ENCODE peak calls at places on chromosomes 11 and 22, in ten cellular contexts. One of them, this sample, is unnamed.

GRCh38 chr11:122732342-122733300 is 77.1 kb downstream of the UBASH3B start:
- DNase-seq in HCT116: no peak
- DNase-seq in WTC11: no peak
- DNase-seq in NB4: no peak
- DNase-seq in A549: no peak
- DNase-seq in GM12878: no peak
- DNase-seq in endothelial cell of umbilical vein: peak
- DNase-seq in H1: no peak
- DNase-seq in K562: no peak
- DNase-seq in SK-N-SH: no peak
- DNase-seq in this sample: peak

GRCh38 chr11:842370-843002 is at the start of the genes POLR2L and TSPAN4:
- DNase-seq in HCT116: peak
- DNase-seq in WTC11: peak
- DNase-seq in NB4: peak
- DNase-seq in A549: no peak
- DNase-seq in GM12878: no peak
- DNase-seq in endothelial cell of umbilical vein: peak
- DNase-seq in H1: no peak
- DNase-seq in K562: peak
- DNase-seq in SK-N-SH: peak
- DNase-seq in this sample: peak

GRCh38 chr11:83115551-83115950 is 41.4 kb upstream of the PCF11 start:
- DNase-seq in HCT116: no peak
- DNase-seq in WTC11: no peak
- DNase-seq in NB4: no peak
- DNase-seq in A549: no peak
- DNase-seq in GM12878: no peak
- DNase-seq in endothelial cell of umbilical vein: no peak
- DNase-seq in H1: no peak
- DNase-seq in K562: no peak
- DNase-seq in SK-N-SH: no peak
- DNase-seq in this sample: peak

GRCh38 chr11:122852071-122852831 is 14.0 kb downstream of the CRTAM start:
- DNase-seq in HCT116: no peak
- DNase-seq in WTC11: no peak
- DNase-seq in NB4: peak
- DNase-seq in A549: no peak
- DNase-seq in GM12878: no peak
- DNase-seq in endothelial cell of umbilical vein: no peak
- DNase-seq in H1: no peak
- DNase-seq in K562: no peak
- DNase-seq in SK-N-SH: no peak
- DNase-seq in this sample: no peak

GRCh38 chr11:37952035-37952434 is 1354.0 kb upstream of the RAG2 start:
- DNase-seq in HCT116: no peak
- DNase-seq in WTC11: no peak
- DNase-seq in NB4: no peak
- DNase-seq in A549: no peak
- DNase-seq in GM12878: no peak
- DNase-seq in endothelial cell of umbilical vein: no peak
- DNase-seq in H1: no peak
- DNase-seq in K562: no peak
- DNase-seq in SK-N-SH: peak
- DNase-seq in this sample: no peak

GRCh38 chr11:44855138-44855849 is 95.4 kb downstream of the TP53I11 start:
- DNase-seq in HCT116: no peak
- DNase-seq in WTC11: no peak
- DNase-seq in NB4: no peak
- DNase-seq in A549: no peak
- DNase-seq in GM12878: no peak
- DNase-seq in endothelial cell of umbilical vein: no peak
- DNase-seq in H1: no peak
- DNase-seq in K562: no peak
- DNase-seq in SK-N-SH: no peak
- DNase-seq in this sample: no peak

GRCh38 chr11:64868904-64869570 is 9.4 kb downstream of the EHD1 start:
- DNase-seq in HCT116: no peak
- DNase-seq in WTC11: no peak
- DNase-seq in NB4: no peak
- DNase-seq in A549: peak
- DNase-seq in GM12878: no peak
- DNase-seq in endothelial cell of umbilical vein: peak
- DNase-seq in H1: no peak
- DNase-seq in K562: no peak
- DNase-seq in SK-N-SH: no peak
- DNase-seq in this sample: no peak

GRCh38 chr11:57474017-57474750 is 13.9 kb downstream of the RTN4RL2 start:
- DNase-seq in HCT116: no peak
- DNase-seq in WTC11: no peak
- DNase-seq in NB4: peak
- DNase-seq in A549: no peak
- DNase-seq in GM12878: peak
- DNase-seq in endothelial cell of umbilical vein: no peak
- DNase-seq in H1: no peak
- DNase-seq in K562: peak
- DNase-seq in SK-N-SH: peak
- DNase-seq in this sample: no peak

GRCh38 chr22:49014227-49015201 is 813.2 kb downstream of the BRD1 start:
- DNase-seq in HCT116: no peak
- DNase-seq in WTC11: no peak
- DNase-seq in NB4: no peak
- DNase-seq in A549: no peak
- DNase-seq in GM12878: no peak
- DNase-seq in endothelial cell of umbilical vein: no peak
- DNase-seq in H1: no peak
- DNase-seq in K562: no peak
- DNase-seq in SK-N-SH: peak
- DNase-seq in this sample: no peak

GRCh38 chr11:68741536-68741935 is 9.8 kb downstream of the TESMIN start:
- DNase-seq in HCT116: no peak
- DNase-seq in WTC11: no peak
- DNase-seq in NB4: no peak
- DNase-seq in A549: no peak
- DNase-seq in GM12878: no peak
- DNase-seq in endothelial cell of umbilical vein: no peak
- DNase-seq in H1: no peak
- DNase-seq in K562: no peak
- DNase-seq in SK-N-SH: no peak
- DNase-seq in this sample: no peak

GRCh38 chr11:12863605-12864121 is 145.5 kb upstream of the RASSF10 start:
- DNase-seq in HCT116: no peak
- DNase-seq in WTC11: no peak
- DNase-seq in NB4: no peak
- DNase-seq in A549: no peak
- DNase-seq in GM12878: no peak
- DNase-seq in endothelial cell of umbilical vein: no peak
- DNase-seq in H1: no peak
- DNase-seq in K562: no peak
- DNase-seq in SK-N-SH: no peak
- DNase-seq in this sample: no peak

GRCh38 chr11:33949201-33949913 is 57.5 kb upstream of the LMO2 start:
- DNase-seq in HCT116: no peak
- DNase-seq in WTC11: no peak
- DNase-seq in NB4: no peak
- DNase-seq in A549: no peak
- DNase-seq in GM12878: no peak
- DNase-seq in endothelial cell of umbilical vein: no peak
- DNase-seq in H1: no peak
- DNase-seq in K562: no peak
- DNase-seq in SK-N-SH: no peak
- DNase-seq in this sample: no peak

GRCh38 chr11:15507592-15507991 is 392.9 kb downstream of the INSC start:
- DNase-seq in HCT116: no peak
- DNase-seq in WTC11: no peak
- DNase-seq in NB4: no peak
- DNase-seq in A549: no peak
- DNase-seq in GM12878: no peak
- DNase-seq in endothelial cell of umbilical vein: no peak
- DNase-seq in H1: no peak
- DNase-seq in K562: no peak
- DNase-seq in SK-N-SH: no peak
- DNase-seq in this sample: no peak

GRCh38 chr11:45435706-45436105 is 149.6 kb upstream of the SYT13 start:
- DNase-seq in HCT116: no peak
- DNase-seq in WTC11: no peak
- DNase-seq in NB4: no peak
- DNase-seq in A549: no peak
- DNase-seq in GM12878: no peak
- DNase-seq in endothelial cell of umbilical vein: no peak
- DNase-seq in H1: no peak
- DNase-seq in K562: no peak
- DNase-seq in SK-N-SH: no peak
- DNase-seq in this sample: no peak

GRCh38 chr22:29269230-29269604 is 1.1 kb downstream of the EWSR1 start:
- DNase-seq in HCT116: no peak
- DNase-seq in WTC11: no peak
- DNase-seq in NB4: no peak
- DNase-seq in A549: no peak
- DNase-seq in GM12878: no peak
- DNase-seq in endothelial cell of umbilical vein: no peak
- DNase-seq in H1: no peak
- DNase-seq in K562: no peak
- DNase-seq in SK-N-SH: no peak
- DNase-seq in this sample: no peak
- TF ChIP-seq MAX in HCT116: no peak
- TF ChIP-seq MAX in WTC11: no peak
- TF ChIP-seq MAX in NB4: no peak
- TF ChIP-seq MAX in A549: no peak
- TF ChIP-seq MAX in GM12878: no peak
- TF ChIP-seq MAX in endothelial cell of umbilical vein: no peak
- TF ChIP-seq MAX in H1: no peak
- TF ChIP-seq MAX in K562: no peak
- TF ChIP-seq MAX in SK-N-SH: no peak
- TF ChIP-seq MAX in this sample: peak

DNA sequence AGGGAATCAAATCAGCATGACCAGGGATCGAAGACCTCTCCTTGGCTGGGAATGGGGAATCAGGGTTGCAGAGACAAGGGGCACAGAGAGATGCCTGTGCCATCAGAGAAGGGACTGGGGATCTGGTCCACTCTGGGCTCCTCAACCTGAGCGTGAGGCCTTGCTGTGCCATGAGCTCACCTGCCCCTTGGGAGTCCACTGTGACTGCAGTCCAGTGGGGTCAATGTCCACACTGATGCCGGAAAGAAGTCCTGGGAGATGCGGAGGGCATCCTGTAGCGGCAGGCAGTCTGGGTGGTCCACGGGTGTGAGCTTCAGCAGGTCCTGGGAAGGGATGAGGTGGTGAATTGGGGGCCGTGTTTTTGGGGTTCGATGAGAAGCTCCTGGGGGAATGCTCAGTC is 7.3 kb upstream of the RGL4 start:
- DNase-seq in HCT116: no peak
- DNase-seq in WTC11: no peak
- DNase-seq in NB4: no peak
- DNase-seq in A549: no peak
- DNase-seq in GM12878: no peak
- DNase-seq in endothelial cell of umbilical vein: no peak
- DNase-seq in H1: no peak
- DNase-seq in K562: no peak
- DNase-seq in SK-N-SH: no peak
- DNase-seq in this sample: no peak
- TF ChIP-seq MAX in HCT116: no peak
- TF ChIP-seq MAX in WTC11: no peak
- TF ChIP-seq MAX in NB4: no peak
- TF ChIP-seq MAX in A549: no peak
- TF ChIP-seq MAX in GM12878: no peak
- TF ChIP-seq MAX in endothelial cell of umbilical vein: no peak
- TF ChIP-seq MAX in H1: no peak
- TF ChIP-seq MAX in K562: no peak
- TF ChIP-seq MAX in SK-N-SH: no peak
- TF ChIP-seq MAX in this sample: no peak

GRCh38 chr11:71329731-71330130 is 77.4 kb upstream of the SHANK2 start:
- DNase-seq in HCT116: no peak
- DNase-seq in WTC11: no peak
- DNase-seq in NB4: no peak
- DNase-seq in A549: no peak
- DNase-seq in GM12878: no peak
- DNase-seq in endothelial cell of umbilical vein: no peak
- DNase-seq in H1: no peak
- DNase-seq in K562: no peak
- DNase-seq in SK-N-SH: no peak
- DNase-seq in this sample: no peak

GRCh38 chr11:71327156-71328085 is 75.0 kb upstream of the SHANK2 start:
- DNase-seq in HCT116: no peak
- DNase-seq in WTC11: no peak
- DNase-seq in NB4: no peak
- DNase-seq in A549: no peak
- DNase-seq in GM12878: no peak
- DNase-seq in endothelial cell of umbilical vein: no peak
- DNase-seq in H1: no peak
- DNase-seq in K562: no peak
- DNase-seq in SK-N-SH: no peak
- DNase-seq in this sample: no peak

GRCh38 chr11:71330349-71330748 is 78.0 kb upstream of the SHANK2 start:
- DNase-seq in HCT116: no peak
- DNase-seq in WTC11: no peak
- DNase-seq in NB4: no peak
- DNase-seq in A549: no peak
- DNase-seq in GM12878: no peak
- DNase-seq in endothelial cell of umbilical vein: no peak
- DNase-seq in H1: no peak
- DNase-seq in K562: no peak
- DNase-seq in SK-N-SH: no peak
- DNase-seq in this sample: no peak

GRCh38 chr11:71330996-71331395 is 78.6 kb upstream of the SHANK2 start:
- DNase-seq in HCT116: no peak
- DNase-seq in WTC11: no peak
- DNase-seq in NB4: no peak
- DNase-seq in A549: no peak
- DNase-seq in GM12878: no peak
- DNase-seq in endothelial cell of umbilical vein: no peak
- DNase-seq in H1: no peak
- DNase-seq in K562: no peak
- DNase-seq in SK-N-SH: no peak
- DNase-seq in this sample: no peak

DNA sequence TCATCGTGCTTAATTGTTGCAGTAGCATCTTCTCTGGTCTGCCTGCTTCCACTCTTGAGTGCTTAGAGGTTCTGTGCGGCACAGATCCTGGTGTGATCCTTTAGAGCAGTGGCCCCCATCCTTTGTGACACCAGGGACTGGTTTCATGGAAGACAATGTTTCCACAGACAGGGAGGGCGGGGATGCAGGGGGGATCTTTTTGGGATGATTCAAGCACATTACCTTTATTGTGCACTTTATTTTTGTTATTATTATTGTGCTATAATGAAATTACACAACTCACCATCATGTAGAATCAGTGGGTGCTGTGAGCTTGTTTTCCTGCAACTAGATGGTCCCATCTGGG is 76.8 kb upstream of the SHANK2 start:
- DNase-seq in HCT116: no peak
- DNase-seq in WTC11: no peak
- DNase-seq in NB4: no peak
- DNase-seq in A549: no peak
- DNase-seq in GM12878: no peak
- DNase-seq in endothelial cell of umbilical vein: no peak
- DNase-seq in H1: no peak
- DNase-seq in K562: no peak
- DNase-seq in SK-N-SH: no peak
- DNase-seq in this sample: no peak
- TF ChIP-seq MAX in HCT116: no peak
- TF ChIP-seq MAX in WTC11: no peak
- TF ChIP-seq MAX in NB4: no peak
- TF ChIP-seq MAX in A549: no peak
- TF ChIP-seq MAX in GM12878: no peak
- TF ChIP-seq MAX in endothelial cell of umbilical vein: no peak
- TF ChIP-seq MAX in H1: no peak
- TF ChIP-seq MAX in K562: no peak
- TF ChIP-seq MAX in SK-N-SH: no peak
- TF ChIP-seq MAX in this sample: no peak

GRCh38 chr11:24386551-24387404 is 110.1 kb upstream of the LUZP2 start:
- DNase-seq in HCT116: no peak
- DNase-seq in WTC11: no peak
- DNase-seq in NB4: peak
- DNase-seq in A549: no peak
- DNase-seq in GM12878: no peak
- DNase-seq in endothelial cell of umbilical vein: peak
- DNase-seq in H1: peak
- DNase-seq in K562: no peak
- DNase-seq in SK-N-SH: peak
- DNase-seq in this sample: peak
- TF ChIP-seq MAX in HCT116: no peak
- TF ChIP-seq MAX in WTC11: no peak
- TF ChIP-seq MAX in NB4: no peak
- TF ChIP-seq MAX in A549: no peak
- TF ChIP-seq MAX in GM12878: no peak
- TF ChIP-seq MAX in endothelial cell of umbilical vein: no peak
- TF ChIP-seq MAX in H1: no peak
- TF ChIP-seq MAX in K562: no peak
- TF ChIP-seq MAX in SK-N-SH: no peak
- TF ChIP-seq MAX in this sample: no peak